ENCODE peak calls at places on chromosomes 5 and 9, in four cellular contexts. X is fibroblast of lung, Y is GM23248, L is K562. A is an unnamed sample.

GRCh38 chr5:16508730-16509531 is 43.3 kb upstream of the ZNF622 start:
- DNase-seq in X (no peak), Y (peak; percentile 65), L (no peak), A (no peak)

GRCh38 chr5:154713615-154714125 is 41.5 kb upstream of the LARP1 start:
- DNase-seq in X (no peak), Y (no peak), L (no peak), A (no peak)

GRCh38 chr5:144427871-144428270 is 257.2 kb downstream of the KCTD16 start:
- DNase-seq in X (peak; percentile 44), Y (no peak), L (no peak), A (no peak)

GRCh38 chr9:69824497-69825252 is 4.1 kb downstream of the CFAP95 start:
- DNase-seq in X (no peak), Y (no peak), L (no peak), A (no peak)

GRCh38 chr9:70021026-70021571 is 22.5 kb upstream of the MAMDC2 start:
- DNase-seq in X (peak; percentile 96), Y (peak; percentile 91), L (no peak), A (no peak)

GRCh38 chr9:23598994-23599393 is 227.0 kb downstream of the ELAVL2 start:
- DNase-seq in X (no peak), Y (no peak), L (no peak), A (no peak)

GRCh38 chr5:56402273-56403223 is 169.4 kb upstream of the ANKRD55 start:
- DNase-seq in X (peak; percentile 28), Y (no peak), L (no peak), A (no peak)

GRCh38 chr5:73296772-73297171 is 123.8 kb downstream of the TMEM174 start:
- DNase-seq in X (peak; percentile 95), Y (peak; percentile 80), L (peak; percentile 34), A (no peak)

DNA sequence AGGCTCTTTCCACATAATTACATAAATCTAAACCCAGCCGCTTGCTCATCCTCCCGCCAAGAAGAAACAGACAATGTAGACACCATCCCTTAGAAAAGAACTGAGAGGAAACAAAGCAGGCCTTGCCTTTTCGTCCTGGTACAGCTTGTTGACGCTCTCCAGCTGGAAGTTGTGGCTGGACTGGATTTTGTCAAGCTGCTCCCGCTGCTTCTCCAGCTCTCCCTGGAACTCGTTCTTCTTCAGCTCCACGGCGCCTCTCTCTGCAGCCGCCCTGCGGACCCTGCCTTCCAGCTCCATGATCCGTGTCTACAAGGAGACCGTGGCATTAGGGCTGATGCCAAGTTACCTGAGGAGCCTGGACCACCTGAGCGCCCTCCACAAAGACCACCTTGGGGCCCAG is 22.1 kb downstream of the GOLM1 start:
- DNase-seq in X (no peak), Y (no peak), L (no peak), A (no peak)
- H3K36me3 ChIP-seq in X (no peaks in the 10 kb centered on the region), Y (no peaks in the 10 kb centered on the region), L (no peaks in the 10 kb centered on the region), A (peaks cover 14% of the 10 kb centered on the region)

DNA sequence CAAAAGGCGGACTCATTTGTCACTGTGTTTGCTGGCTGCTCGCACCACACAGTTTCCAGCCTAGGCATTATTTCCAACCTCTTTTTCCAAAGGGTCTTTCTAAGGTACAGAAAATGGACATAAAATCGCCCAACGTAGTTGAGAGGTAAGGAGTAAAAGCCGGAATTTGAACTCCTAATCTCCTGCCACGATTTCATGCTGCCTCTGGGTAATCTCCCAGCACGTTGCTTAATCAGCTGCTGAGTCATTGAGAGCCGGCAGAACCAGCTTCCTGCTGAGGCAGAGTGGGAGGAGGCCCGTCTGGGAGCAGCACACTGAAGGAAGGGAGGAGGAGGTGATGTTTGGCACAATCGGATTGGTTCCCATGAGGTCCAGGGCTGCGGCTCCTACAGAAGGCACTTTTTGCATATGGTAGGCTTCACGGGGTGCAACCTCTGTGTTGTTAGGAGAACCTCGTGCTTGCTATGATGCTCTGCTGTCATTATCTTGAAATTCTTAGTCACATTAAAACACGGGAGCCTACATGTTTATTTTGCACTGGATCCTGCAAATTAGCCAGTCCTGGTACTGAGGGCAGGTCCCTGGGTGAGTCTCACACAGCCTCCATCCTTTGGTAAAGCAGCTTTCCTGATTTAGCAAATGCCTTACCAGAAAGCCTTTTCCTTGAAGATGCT is 191.8 kb upstream of the MSX2 start:
- DNase-seq in X (peak; percentile 97), Y (peak; percentile 96), L (peak; percentile 84), A (peak; percentile 88)
- TF ChIP-seq EZH2 in X (no peak), Y (no peak), L (no peak), A (no peak)

DNA sequence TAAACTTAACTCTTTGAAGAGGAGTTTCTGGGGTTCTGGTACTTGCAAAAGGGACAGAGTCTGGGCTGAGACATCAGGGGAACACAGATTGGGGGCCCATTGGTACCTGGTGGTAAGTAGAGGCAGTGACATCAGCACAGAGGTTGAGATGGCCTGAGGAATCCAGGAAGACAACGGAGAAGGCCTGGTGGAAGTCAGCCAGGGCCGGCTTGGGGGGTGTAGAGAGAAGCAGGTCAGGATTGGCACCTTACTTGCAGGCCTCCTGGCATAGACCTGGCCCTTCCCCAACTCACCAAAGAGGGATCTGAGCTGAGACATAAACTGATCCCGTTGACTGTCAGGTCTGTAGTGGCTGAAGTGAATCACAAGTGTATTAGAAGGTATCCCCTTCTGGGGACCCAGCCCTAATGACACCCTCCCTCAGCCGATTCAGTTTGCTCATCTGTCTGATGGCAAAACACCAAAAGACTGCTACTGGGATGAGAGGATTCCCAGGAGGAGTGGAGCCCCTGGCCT is 5.5 kb downstream of the NOL6 start:
- DNase-seq in X (no peak), Y (no peak), L (no peak), A (no peak)
- H3K36me3 ChIP-seq in X (peaks cover 59% of the 10 kb centered on the region), Y (peaks cover 40% of the 10 kb centered on the region), L (peaks cover 92% of the 10 kb centered on the region), A (peaks cover 87% of the 10 kb centered on the region)

DNA sequence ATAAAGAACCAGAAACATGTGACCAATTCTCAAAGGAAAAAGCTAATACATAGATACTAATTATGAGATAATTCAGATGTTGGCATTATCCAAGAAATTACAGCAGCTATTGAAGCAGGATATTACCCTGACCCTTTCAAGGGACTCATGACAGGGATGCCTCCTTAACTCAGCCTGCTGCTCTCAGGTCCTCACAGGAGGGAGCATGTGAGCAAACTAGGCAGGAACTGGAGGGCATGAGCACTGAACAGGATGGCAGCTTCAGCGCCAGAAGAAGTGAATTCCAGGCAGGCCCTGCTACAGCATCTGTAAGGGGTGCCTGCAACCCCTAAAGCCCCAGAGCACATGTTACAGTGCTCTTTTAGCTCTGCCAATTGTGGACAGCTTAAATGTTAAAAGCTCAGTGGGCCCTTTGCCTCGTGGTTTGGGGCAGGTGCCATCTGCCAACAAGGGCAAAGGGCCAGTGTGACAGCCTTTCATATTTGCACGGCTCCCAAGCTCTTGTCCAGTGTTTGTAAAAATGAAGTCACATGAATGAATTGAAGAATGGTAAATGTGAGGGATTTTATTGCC is 464.7 kb upstream of the COX7C start:
- DNase-seq in X (no peak), Y (no peak), L (no peak), A (no peak)
- TF ChIP-seq EZH2 in X (no peak), Y (no peak), L (no peak), A (no peak)

DNA sequence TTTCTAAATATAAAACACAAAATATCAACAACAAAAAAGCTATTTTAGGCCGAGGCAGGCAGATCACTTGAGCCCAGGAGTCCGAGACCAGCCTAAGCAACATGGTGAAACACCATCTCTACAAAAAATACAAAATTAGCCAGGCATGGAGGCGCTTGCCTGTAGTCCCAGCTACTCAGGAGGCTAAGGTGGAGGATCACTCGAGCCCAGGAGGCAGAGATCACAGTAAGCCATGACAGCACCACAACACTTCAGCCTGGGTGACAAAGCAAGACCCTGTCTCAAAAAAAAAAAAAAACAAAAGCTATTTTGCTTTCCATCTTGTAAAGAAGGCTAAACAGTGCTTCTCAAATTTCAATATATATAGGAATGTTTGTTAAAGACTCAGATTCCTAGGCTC is 11.3 kb downstream of the C5orf15 start:
- DNase-seq in X (no peak), Y (no peak), L (no peak), A (no peak)
- H3K36me3 ChIP-seq in X (peaks cover 5% of the 10 kb centered on the region), Y (peaks cover 20% of the 10 kb centered on the region), L (peaks cover 49% of the 10 kb centered on the region), A (peaks cover 42% of the 10 kb centered on the region)

GRCh38 chr9:136203406-136204085 is 1.4 kb downstream of the LHX3 start:
- DNase-seq in X (no peak), Y (no peak), L (no peak), A (no peak)

GRCh38 chr9:136204086-136204805 is 682 bp downstream of the LHX3 start:
- DNase-seq in X (no peak), Y (no peak), L (no peak), A (no peak)

GRCh38 chr9:136205707-136205992 is 722 bp upstream of the LHX3 start:
- DNase-seq in X (no peak), Y (no peak), L (no peak), A (no peak)

GRCh38 chr9:136206602-136207333 is 1.8 kb upstream of the LHX3 start:
- DNase-seq in X (no peak), Y (no peak), L (no peak), A (no peak)

GRCh38 chr9:136204838-136205706 is at the start of gene LHX3:
- DNase-seq in X (no peak), Y (peak; percentile 57), L (peak; percentile 68), A (no peak)
- TF ChIP-seq EZH2 in X (no peak), Y (no peak), L (no peak), A (no peak)

GRCh38 chr5:174454890-174455289 is 269.5 kb upstream of the MSX2 start:
- DNase-seq in X (no peak), Y (no peak), L (no peak), A (no peak)

GRCh38 chr5:174457141-174457678 is 267.2 kb upstream of the MSX2 start:
- DNase-seq in X (no peak), Y (no peak), L (no peak), A (no peak)

GRCh38 chr5:174455301-174455700 is 269.1 kb upstream of the MSX2 start:
- DNase-seq in X (no peak), Y (no peak), L (no peak), A (no peak)

GRCh38 chr5:174453690-174454089 is 270.7 kb upstream of the MSX2 start:
- DNase-seq in X (no peak), Y (no peak), L (no peak), A (no peak)

GRCh38 chr5:174454464-174454863 is 269.9 kb upstream of the MSX2 start:
- DNase-seq in X (no peak), Y (no peak), L (no peak), A (no peak)
- H3K36me3 ChIP-seq in X (no peaks in the 10 kb centered on the region), Y (no peaks in the 10 kb centered on the region), L (no peaks in the 10 kb centered on the region), A (no peaks in the 10 kb centered on the region)

GRCh38 chr9:137114220-137114612 is 317 bp downstream of the DPP7 start:
- DNase-seq in X (no peak), Y (peak; percentile 45), L (no peak), A (no peak)
- TF ChIP-seq EZH2 in X (no peak), Y (no peak), L (no peak), A (no peak)

DNA sequence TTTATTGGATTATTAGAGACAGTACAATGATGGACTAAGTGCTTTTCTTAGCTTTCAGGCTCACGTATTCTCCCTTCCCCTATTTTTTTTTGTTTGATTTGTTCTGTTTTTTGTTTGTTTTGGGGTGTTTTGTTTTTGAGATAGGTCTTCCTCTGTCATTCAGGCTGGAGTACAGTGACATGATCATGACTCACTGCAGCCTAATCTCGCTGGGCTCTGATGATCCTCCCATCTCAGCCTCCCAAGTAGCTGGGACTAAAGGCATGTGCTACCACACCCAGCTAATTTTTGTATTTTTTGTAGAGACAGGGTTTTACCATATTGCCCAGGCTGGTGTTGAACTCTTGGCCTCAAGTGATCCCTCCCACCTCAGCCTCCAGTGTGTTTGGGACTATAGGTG is 605.5 kb downstream of the DNAH5 start:
- DNase-seq in X (no peak), Y (no peak), L (no peak), A (no peak)
- H3K36me3 ChIP-seq in X (no peaks in the 10 kb centered on the region), Y (no peaks in the 10 kb centered on the region), L (no peaks in the 10 kb centered on the region), A (no peaks in the 10 kb centered on the region)

GRCh38 chr5:372911-373709 is 51.6 kb downstream of the AHRR start:
- DNase-seq in X (peak; percentile 40), Y (no peak), L (no peak), A (no peak)
- TF ChIP-seq EZH2 in X (no peak), Y (no peak), L (no peak), A (no peak)